ENCODE peak calls at places on chromosomes 7 and 10, in four cellular contexts. Z, K, Q and C are unnamed samples.

GRCh38 chr7:135980665-135981180 is 3.6 kb upstream of the MTPN start:
- DNase-seq in K (no peak), Z (peak), Q (no peak), C (no peak)

GRCh38 chr7:73995330-73995729 is 32.6 kb upstream of the ELN start:
- DNase-seq in K (no peak), Q (no peak), Z (peak), C (no peak)

GRCh38 chr10:114437456-114438292 is 33.4 kb upstream of the AFAP1L2 start:
- DNase-seq in Q (peak), K (peak), Z (peak), C (peak)

GRCh38 chr7:41870505-41871138 is 167.7 kb upstream of the INHBA start:
- DNase-seq in Z (peak), K (no peak), Q (no peak), C (no peak)

GRCh38 chr7:36601596-36601995 is 122.7 kb downstream of the AOAH start:
- DNase-seq in K (no peak), Q (no peak), Z (peak), C (no peak)

GRCh38 chr7:139481364-139481763 is 2.1 kb downstream of the KLRG2 start:
- DNase-seq in Q (no peak), K (no peak), Z (no peak), C (no peak)

GRCh38 chr7:79118143-79118542 is 335.3 kb downstream of the MAGI2 start:
- DNase-seq in Z (peak), K (no peak), Q (no peak), C (no peak)

GRCh38 chr10:115093776-115094361 is 704 bp downstream of the ATRNL1 start:
- DNase-seq in Z (no peak), K (peak), Q (no peak), C (no peak)

GRCh38 chr7:43700646-43701501 is 28.4 kb downstream of the COA1 start:
- DNase-seq in K (no peak), Z (peak), Q (no peak), C (no peak)

DNA sequence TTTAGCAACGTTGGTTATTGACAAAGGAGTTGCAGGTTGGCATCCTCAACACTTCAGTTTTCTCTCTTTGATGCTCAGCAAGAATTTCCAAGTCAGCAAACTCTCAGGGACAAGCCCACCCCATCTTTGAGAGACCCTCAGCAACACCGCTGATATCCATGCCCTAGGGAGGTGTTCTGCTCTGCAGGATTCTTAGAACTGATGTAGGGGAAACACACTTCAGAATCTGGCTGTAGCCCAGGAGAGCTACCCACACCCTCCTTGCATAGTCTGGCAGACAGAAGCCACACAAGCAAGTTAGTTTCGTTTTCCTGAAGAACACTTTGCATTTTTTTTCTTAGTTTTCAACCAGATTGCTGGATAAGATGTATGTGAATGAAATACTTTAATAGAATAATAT is 827 bp downstream of the SAMD9L start:
- DNase-seq in K (peak), Z (peak), Q (no peak), C (no peak)
- TF ChIP-seq MAZ in K (no peak), Z (no peak), Q (no peak), C (no peak)

DNA sequence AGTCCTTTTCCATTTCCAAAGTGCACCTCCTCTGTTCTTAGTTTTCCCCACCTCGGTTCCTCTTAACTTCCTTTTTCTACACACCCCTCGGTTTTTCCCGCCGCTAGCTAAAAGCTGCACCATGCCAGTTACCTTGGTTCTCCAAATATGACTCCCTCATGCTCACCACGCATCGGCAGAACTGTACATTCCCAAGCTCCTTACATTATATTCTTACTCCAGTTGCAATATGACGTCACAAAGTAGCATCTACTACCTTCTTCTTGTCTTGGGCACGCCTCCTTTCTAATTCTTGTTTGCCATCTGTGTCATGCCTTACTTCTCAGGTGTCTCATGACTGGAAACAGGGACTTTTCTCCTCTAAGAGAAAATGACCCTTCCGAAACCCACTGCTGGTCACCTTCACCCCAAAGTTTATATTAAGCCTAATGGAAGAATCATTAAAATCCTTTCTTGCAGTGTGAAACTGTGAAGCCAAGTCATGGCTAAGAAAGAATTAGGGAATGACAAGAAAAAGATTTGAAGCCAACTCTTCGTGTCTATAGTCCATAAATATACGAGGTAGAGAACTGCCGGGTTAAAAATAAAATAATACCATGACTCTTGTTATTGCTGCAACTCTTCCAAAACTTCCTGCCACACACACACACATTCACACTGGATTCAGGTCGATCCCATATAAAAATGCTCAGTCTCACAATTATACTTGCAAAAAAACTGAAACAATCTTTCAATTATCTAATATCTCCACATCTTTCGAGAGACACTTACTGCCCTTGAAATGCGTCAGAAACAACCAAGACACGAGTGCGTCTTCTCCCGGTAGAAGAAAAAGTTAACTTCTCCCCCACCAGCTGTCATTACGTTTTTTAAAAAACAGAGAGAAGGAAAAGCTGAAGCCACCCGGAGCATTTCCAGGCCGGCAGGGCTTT is 1.6 kb downstream of the ESYT2 start:
- DNase-seq in Q (no peak), Z (peak), K (peak), C (peak)
- TF ChIP-seq MAZ in Q (no peak), Z (no peak), K (no peak), C (no peak)

GRCh38 chr7:90560730-90561129 is 35.4 kb upstream of the CDK14 start:
- DNase-seq in K (no peak), Z (no peak), Q (no peak), C (no peak)
- TF ChIP-seq MAZ in K (no peak), Z (no peak), Q (no peak), C (no peak)

GRCh38 chr7:69645683-69646082 is 47.4 kb downstream of the AUTS2 start:
- DNase-seq in Z (no peak), K (no peak), Q (no peak), C (no peak)
- TF ChIP-seq MAZ in Z (no peak), K (no peak), Q (no peak), C (no peak)

GRCh38 chr7:121214652-121215051 is 114.1 kb upstream of the WNT16 start:
- DNase-seq in K (no peak), Q (no peak), Z (peak), C (no peak)
- TF ChIP-seq MAZ in K (no peak), Q (no peak), Z (no peak), C (no peak)

DNA sequence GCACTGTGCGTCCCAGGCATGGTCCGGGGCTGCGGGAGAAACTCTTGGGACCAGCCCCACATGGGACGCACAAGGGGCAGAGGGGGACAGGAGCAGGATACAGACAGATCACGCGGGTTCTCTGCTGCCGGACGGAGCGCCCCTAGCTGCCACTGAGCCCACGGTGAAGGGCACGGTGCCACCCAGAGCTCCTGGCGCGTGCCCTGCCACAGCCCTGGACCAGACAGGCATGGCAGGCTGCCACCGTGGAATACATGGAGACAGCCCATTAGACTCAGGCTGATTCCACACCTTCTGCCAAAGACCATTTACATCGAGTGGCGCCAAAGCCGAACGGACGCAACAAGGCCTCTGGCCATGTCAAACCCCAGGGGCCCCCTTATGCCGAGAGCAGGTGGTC is 90.4 kb downstream of the MAD1L1 start:
- DNase-seq in K (no peak), Z (no peak), Q (no peak), C (no peak)
- TF ChIP-seq MAZ in K (no peak), Z (no peak), Q (no peak), C (no peak)

DNA sequence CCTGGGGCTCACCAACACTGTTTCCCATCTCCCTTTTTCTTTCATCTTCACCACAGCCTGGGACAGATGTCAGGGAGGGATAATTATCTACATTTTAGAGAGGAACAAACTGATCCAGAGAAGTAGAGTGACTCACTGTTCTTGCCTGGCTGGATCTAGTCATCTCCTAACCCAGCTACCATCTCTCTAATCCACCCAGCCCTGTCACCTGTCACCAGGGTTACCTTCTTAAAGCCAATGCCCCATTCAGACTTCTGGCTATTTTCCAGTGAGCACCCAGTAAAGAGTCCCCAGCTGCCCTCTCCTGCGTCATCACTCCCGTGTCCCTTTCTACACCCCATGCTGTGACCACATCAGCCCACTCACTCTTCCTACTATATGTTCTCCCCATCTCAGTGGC is 68.4 kb upstream of the DUSP5 start:
- DNase-seq in Z (peak), K (no peak), Q (no peak), C (no peak)
- TF ChIP-seq MAZ in Z (no peak), K (no peak), Q (no peak), C (no peak)

GRCh38 chr10:133307776-133308430 is 769 bp downstream of the TUBGCP2 start:
- DNase-seq in Q (peak), Z (peak), K (peak), C (no peak)

GRCh38 chr10:133309720-133310398 is 1.1 kb downstream of the ZNF511 start:
- DNase-seq in Z (no peak), Q (no peak), K (no peak), C (no peak)

GRCh38 chr10:133309111-133309719 is 501 bp downstream of the ZNF511 start:
- DNase-seq in Z (peak), Q (peak), K (peak), C (peak)

GRCh38 chr10:133306941-133307379 is 1.7 kb downstream of the TUBGCP2 start:
- DNase-seq in Q (no peak), K (no peak), Z (no peak), C (peak)

GRCh38 chr10:133308431-133309110 is at the start of the genes TUBGCP2 and ZNF511:
- DNase-seq in K (peak), Z (peak), Q (peak), C (peak)
- TF ChIP-seq MAZ in K (peak), Z (peak), Q (peak), C (no peak)